ENCODE peak calls at places on chromosomes 4 and X, in seven cellular contexts. G, J, T, V, Y, K and R are unnamed samples.

GRCh38 chrX:156004740-156005139 is 7.2 kb downstream of the IL9R start:
- DNase-seq in G (no peak), J (no peak), T (no peak), V (no peak), Y (no peak), K (no peak), R (no peak)

GRCh38 chrX:71493111-71493613 is 39.7 kb upstream of the OGT start:
- DNase-seq in G (no peak), J (no peak), T (peak), V (peak), Y (no peak), K (peak), R (no peak)

GRCh38 chr4:78298618-78299017 is 241.5 kb downstream of the FRAS1 start:
- DNase-seq in G (no peak), J (no peak), T (no peak), V (no peak), Y (no peak), K (peak), R (no peak)

GRCh38 chr4:69321153-69321729 is 41.0 kb downstream of the UGT2B28 start:
- DNase-seq in G (no peak), J (no peak), T (peak), V (no peak), Y (no peak), K (no peak), R (no peak)

GRCh38 chr4:177444911-177445736 is 2.9 kb upstream of the AGA start:
- DNase-seq in G (no peak), J (no peak), T (no peak), V (no peak), Y (peak), K (no peak), R (no peak)

GRCh38 chr4:55819634-55820033 is at the start of gene EXOC1L:
- DNase-seq in G (peak), J (no peak), T (no peak), V (no peak), Y (peak), K (peak), R (no peak)

GRCh38 chr4:75705198-75705712 is 19.1 kb upstream of the USO1 start:
- DNase-seq in G (no peak), J (no peak), T (no peak), V (no peak), Y (peak), K (no peak), R (no peak)

GRCh38 chrX:150361070-150361776 is 1.9 kb upstream of the MAMLD1 start:
- DNase-seq in G (no peak), J (no peak), T (peak), V (no peak), Y (peak), K (peak), R (no peak)

GRCh38 chrX:42823443-42823842 is 45.5 kb upstream of the PPP1R2C start:
- DNase-seq in G (no peak), J (no peak), T (no peak), V (no peak), Y (no peak), K (no peak), R (no peak)

GRCh38 chr4:93891244-93891643 is 62.7 kb downstream of the ATOH1 start:
- DNase-seq in G (no peak), J (no peak), T (no peak), V (no peak), Y (no peak), K (no peak), R (no peak)

GRCh38 chr4:105455182-105455581 is 18.7 kb downstream of the PPA2 start:
- DNase-seq in G (no peak), J (no peak), T (no peak), V (no peak), Y (no peak), K (no peak), R (no peak)

GRCh38 chrX:140664939-140665338 is 44.6 kb upstream of the LINC00632 start:
- DNase-seq in G (no peak), J (peak), T (no peak), V (no peak), Y (no peak), K (peak), R (no peak)

GRCh38 chr4:16794816-16795445 is 103.5 kb downstream of the LDB2 start:
- DNase-seq in G (no peak), J (peak), T (peak), V (peak), Y (peak), K (peak), R (peak)

GRCh38 chr4:4555916-4556315 is 14.1 kb upstream of the STX18 start:
- DNase-seq in G (no peak), J (no peak), T (no peak), V (no peak), Y (no peak), K (peak), R (no peak)

GRCh38 chr4:55409468-55410171 is 13.9 kb downstream of the TMEM165 start:
- DNase-seq in G (no peak), J (no peak), T (no peak), V (no peak), Y (peak), K (peak), R (no peak)

GRCh38 chr4:83552924-83553323 is 17.0 kb downstream of the GPAT3 start:
- DNase-seq in G (no peak), J (no peak), T (no peak), V (no peak), Y (no peak), K (peak), R (no peak)

GRCh38 chrX:17692709-17693346 is 44.5 kb upstream of the SCML1 start:
- DNase-seq in G (no peak), J (no peak), T (no peak), V (no peak), Y (peak), K (peak), R (no peak)

GRCh38 chrX:121010218-121010617 is 24.7 kb upstream of the CT47A1 start:
- DNase-seq in G (no peak), J (no peak), T (no peak), V (no peak), Y (no peak), K (no peak), R (no peak)

GRCh38 chr4:122733805-122734155 is 1.3 kb downstream of the BBS12 start:
- DNase-seq in G (no peak), J (no peak), T (no peak), V (no peak), Y (no peak), K (no peak), R (no peak)

GRCh38 chrX:23292979-23293651 is 41.5 kb upstream of the PTCHD1 start:
- DNase-seq in G (peak), J (no peak), T (no peak), V (no peak), Y (no peak), K (peak), R (no peak)

GRCh38 chrX:134537179-134537945 is 77.4 kb downstream of the HPRT1 start:
- DNase-seq in G (no peak), J (no peak), T (no peak), V (no peak), Y (no peak), K (peak), R (no peak)

GRCh38 chr4:38396845-38397547 is 267.0 kb upstream of the KLF3 start:
- DNase-seq in G (no peak), J (no peak), T (peak), V (no peak), Y (no peak), K (no peak), R (no peak)

GRCh38 chr4:26782168-26782829 is 78.3 kb upstream of the STIM2 start:
- DNase-seq in G (no peak), J (no peak), T (no peak), V (no peak), Y (no peak), K (no peak), R (no peak)

DNA sequence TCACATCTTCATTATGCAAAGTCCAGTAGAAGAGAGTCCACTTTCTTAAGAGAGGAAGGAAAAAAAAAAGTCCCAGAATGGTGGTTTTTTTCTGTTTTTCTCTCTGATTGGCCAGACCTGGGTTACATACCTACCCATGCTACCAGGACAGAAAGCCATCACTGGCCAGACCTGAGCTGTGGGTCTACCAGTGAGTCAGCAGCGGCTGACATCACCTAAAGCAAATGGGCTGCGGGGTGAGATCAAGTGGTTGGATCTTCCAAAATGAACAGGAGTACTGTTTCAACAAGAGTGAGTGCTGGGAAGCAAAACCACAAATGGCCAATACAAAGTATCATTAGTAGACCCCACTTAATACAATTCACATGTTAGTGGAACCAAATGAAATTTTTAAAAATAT is 1.6 kb upstream of the NDST3 start:
- DNase-seq in G (no peak), J (no peak), T (no peak), V (no peak), Y (peak), K (peak), R (peak)
- H3K4me3 ChIP-seq in G (peak), J (no peak), T (peak), V (peak), Y (peak), K (peak), R (peak)

GRCh38 chrX:53095796-53096195 is 1.9 kb downstream of the KANTR start:
- DNase-seq in G (no peak), J (no peak), T (no peak), V (no peak), Y (no peak), K (no peak), R (no peak)

GRCh38 chrX:53091354-53091753 is 2.6 kb upstream of the KANTR start:
- DNase-seq in G (no peak), J (no peak), T (no peak), V (no peak), Y (no peak), K (no peak), R (no peak)

GRCh38 chrX:53093748-53094583 is at the start of gene KANTR:
- DNase-seq in G (peak), J (peak), T (peak), V (peak), Y (peak), K (peak), R (peak)

GRCh38 chrX:53093177-53093655 is 726 bp upstream of the KANTR start:
- DNase-seq in G (peak), J (peak), T (peak), V (peak), Y (peak), K (peak), R (peak)

DNA sequence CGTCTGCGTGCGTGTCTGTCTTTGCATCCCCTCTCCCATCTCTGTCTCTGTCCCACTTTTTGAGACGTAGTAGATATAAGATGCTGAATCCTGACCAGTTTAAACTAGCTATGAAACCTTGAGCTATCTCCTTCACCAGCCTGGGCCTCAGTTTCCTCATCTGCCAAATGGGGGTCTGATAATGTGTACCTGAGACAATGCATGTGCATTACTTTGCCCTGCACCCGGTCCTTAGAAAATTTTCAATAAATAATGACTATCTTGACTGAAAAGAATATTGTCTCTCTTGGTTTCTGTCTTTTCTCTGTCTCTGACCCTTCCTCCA is 604 bp downstream of the KANTR start:
- DNase-seq in G (no peak), J (no peak), T (no peak), V (no peak), Y (no peak), K (no peak), R (no peak)
- H3K27ac ChIP-seq in G (peak), J (peak), T (peak), V (peak), Y (no peak), K (no peak), R (peak)

GRCh38 chr4:57063518-57063917 is 46.7 kb downstream of the IGFBP7 start:
- DNase-seq in G (no peak), J (no peak), T (no peak), V (no peak), Y (no peak), K (no peak), R (no peak)

GRCh38 chr4:57068237-57068981 is 41.8 kb downstream of the IGFBP7 start:
- DNase-seq in G (no peak), J (no peak), T (no peak), V (no peak), Y (no peak), K (no peak), R (no peak)

GRCh38 chr4:57065730-57066482 is 44.3 kb downstream of the IGFBP7 start:
- DNase-seq in G (no peak), J (no peak), T (no peak), V (no peak), Y (no peak), K (no peak), R (no peak)

GRCh38 chr4:57064120-57064519 is 46.1 kb downstream of the IGFBP7 start:
- DNase-seq in G (no peak), J (no peak), T (no peak), V (no peak), Y (no peak), K (no peak), R (no peak)

DNA sequence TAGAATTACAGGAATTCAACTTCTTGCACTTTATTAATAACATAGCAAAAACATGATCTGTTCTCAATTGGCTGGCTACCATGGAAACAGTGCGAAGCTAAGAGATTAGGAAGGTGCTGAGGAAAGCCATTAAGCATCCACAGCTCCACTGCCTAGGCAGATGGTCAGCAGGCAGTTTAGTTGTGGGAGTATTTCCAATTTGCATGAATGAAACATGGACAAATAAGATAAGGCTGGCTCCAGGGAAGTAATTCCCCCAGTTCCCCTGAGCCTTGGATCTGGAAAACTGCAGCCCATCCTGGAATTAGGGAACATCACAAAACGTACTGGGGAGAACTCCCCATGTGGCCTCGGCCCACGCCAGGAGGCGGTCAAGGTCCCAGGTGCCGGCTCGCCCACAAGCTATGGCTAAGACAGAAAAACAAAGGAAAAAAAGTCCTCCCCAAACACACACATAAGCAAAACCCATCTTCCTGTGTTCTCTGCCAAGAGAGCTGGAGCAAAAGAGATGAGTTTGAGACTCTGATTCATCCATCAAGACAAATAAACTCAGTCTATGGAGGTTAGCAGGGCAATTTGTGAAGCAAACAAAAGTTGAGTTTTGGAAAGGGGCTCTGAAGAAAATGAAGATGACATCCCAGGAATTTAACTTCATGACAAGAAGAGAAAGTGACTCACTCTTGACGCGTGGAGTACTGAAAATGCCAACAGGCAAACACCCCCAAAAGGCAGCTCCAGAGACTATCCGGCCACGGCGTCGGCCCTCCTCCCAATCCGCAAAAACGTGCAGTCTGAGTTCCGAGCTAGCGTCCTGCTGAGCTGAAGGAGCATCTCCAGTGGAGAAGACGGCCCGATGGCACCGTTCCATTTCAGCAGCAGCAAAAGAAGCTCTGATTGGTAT is 45.1 kb downstream of the IGFBP7 start:
- DNase-seq in G (peak), J (no peak), T (peak), V (no peak), Y (no peak), K (peak), R (no peak)
- TF ChIP-seq CTCF in G (no peak), J (no peak), T (no peak), V (no peak), Y (no peak), K (no peak), R (no peak)

GRCh38 chr4:8202108-8202507 is 3.0 kb downstream of the SH3TC1 start:
- DNase-seq in G (no peak), J (no peak), T (no peak), V (no peak), Y (no peak), K (no peak), R (no peak)
- H3K4me3 ChIP-seq in G (no peak), J (no peak), T (no peak), V (peak), Y (no peak), K (no peak), R (peak)

GRCh38 chr4:53900275-53900649 is 164.1 kb downstream of the CHIC2 start:
- DNase-seq in G (no peak), J (no peak), T (no peak), V (no peak), Y (no peak), K (no peak), R (no peak)
- H3K27ac ChIP-seq in G (no peak), J (no peak), T (no peak), V (no peak), Y (no peak), K (peak), R (no peak)